ENCODE peak calls at places on chromosomes 6 and 20, in nine cellular contexts. Q is psoas muscle, P is left ventricle myocardium inferior, E is lower lobe of right lung, C is left lung, D is heart right ventricle, B is colonic mucosa, W is cardiac muscle cell, R is PC-9. M is an unnamed sample.

GRCh38 chr20:24684954-24685691 is 215.7 kb downstream of the SYNDIG1 start:
- DNase-seq in Q (no peak), P (no peak), E (no peak), C (no peak), D (no peak), B (no peak), W (no peak), R (no peak), M (peak; percentile 22)

GRCh38 chr6:20367716-20368485 is 33.8 kb upstream of the E2F3 start:
- DNase-seq in Q (no peak), P (no peak), E (no peak), C (no peak), D (no peak), B (no peak), W (no peak), R (no peak), M (no peak)

GRCh38 chr6:53432318-53433161 is 83.8 kb upstream of the ELOVL5 start:
- DNase-seq in Q (no peak), P (no peak), E (no peak), C (no peak), D (peak; percentile 6), B (no peak), W (peak; percentile 86), R (peak; percentile 14), M (no peak)

GRCh38 chr6:138334000-138334399 is 43.7 kb upstream of the SMIM28 start:
- DNase-seq in Q (no peak), P (peak; percentile 21), E (no peak), C (no peak), D (peak; percentile 20), B (no peak), W (no peak), R (no peak), M (no peak)

GRCh38 chr6:110693296-110693695 is 122.0 kb downstream of the CDK19 start:
- DNase-seq in Q (no peak), P (no peak), E (no peak), C (no peak), D (no peak), B (no peak), W (no peak), R (no peak), M (no peak)

GRCh38 chr20:20267685-20268429 is 100.0 kb upstream of the INSM1 start:
- DNase-seq in Q (no peak), P (no peak), E (no peak), C (no peak), D (no peak), B (no peak), W (no peak), R (no peak), M (no peak)

GRCh38 chr20:48695255-48695654 is 132.5 kb downstream of the PREX1 start:
- DNase-seq in Q (no peak), P (no peak), E (no peak), C (no peak), D (no peak), B (no peak), W (no peak), R (no peak), M (no peak)

GRCh38 chr20:46202758-46203509 is 84.8 kb downstream of the CD40 start:
- DNase-seq in Q (no peak), P (peak; percentile 29), E (no peak), C (no peak), D (no peak), B (peak; percentile 28), W (peak; percentile 54), R (no peak), M (no peak)

GRCh38 chr20:21229163-21229562 is 74.0 kb upstream of the XRN2 start:
- DNase-seq in Q (no peak), P (no peak), E (no peak), C (no peak), D (no peak), B (no peak), W (no peak), R (no peak), M (no peak)

GRCh38 chr20:47454298-47455132 is 47.2 kb upstream of the NCOA3 start:
- DNase-seq in Q (no peak), P (no peak), E (no peak), C (no peak), D (no peak), B (no peak), W (peak; percentile 54), R (no peak), M (peak; percentile 78)

GRCh38 chr20:48679603-48680002 is 148.2 kb downstream of the PREX1 start:
- DNase-seq in Q (no peak), P (no peak), E (no peak), C (no peak), D (no peak), B (peak; percentile 94), W (no peak), R (peak; percentile 83), M (peak; percentile 72)

GRCh38 chr6:169395080-169395805 is 141.6 kb upstream of the THBS2 start:
- DNase-seq in Q (no peak), P (no peak), E (no peak), C (no peak), D (no peak), B (no peak), W (no peak), R (no peak), M (no peak)

GRCh38 chr20:39048000-39048696 is 86.0 kb downstream of the DHX35 start:
- DNase-seq in Q (peak; percentile 88), P (peak; percentile 78), E (peak; percentile 85), C (peak; percentile 94), D (peak; percentile 64), B (peak; percentile 79), W (peak; percentile 86), R (peak; percentile 77), M (peak; percentile 85)

GRCh38 chr6:39058471-39059147 is 10.0 kb downstream of the GLP1R start:
- DNase-seq in Q (no peak), P (no peak), E (no peak), C (no peak), D (no peak), B (no peak), W (no peak), R (no peak), M (no peak)

GRCh38 chr20:2042400-2042799 is 48.5 kb upstream of the PDYN start:
- DNase-seq in Q (no peak), P (no peak), E (no peak), C (no peak), D (no peak), B (no peak), W (peak; percentile 40), R (no peak), M (no peak)

GRCh38 chr6:145028144-145028818 is 707.0 kb downstream of the EPM2A start:
- DNase-seq in Q (no peak), P (no peak), E (no peak), C (no peak), D (no peak), B (peak; percentile 39), W (peak; percentile 38), R (peak; percentile 19), M (no peak)

GRCh38 chr6:16153451-16153850 is 24.6 kb downstream of the MYLIP start:
- DNase-seq in Q (no peak), P (no peak), E (no peak), C (no peak), D (no peak), B (no peak), W (no peak), R (no peak), M (no peak)

GRCh38 chr20:63808145-63808724 is 22.8 kb downstream of the ZBTB46 start:
- DNase-seq in Q (no peak), P (no peak), E (no peak), C (no peak), D (no peak), B (no peak), W (no peak), R (no peak), M (no peak)

GRCh38 chr6:44058617-44059358 is 68.5 kb downstream of the MRPL14 start:
- DNase-seq in Q (peak; percentile 91), P (peak; percentile 77), E (peak; percentile 91), C (peak; percentile 91), D (peak; percentile 83), B (peak; percentile 63), W (peak; percentile 99), R (peak; percentile 89), M (no peak)

GRCh38 chr6:37942606-37943376 is 123.3 kb downstream of the ZFAND3 start:
- DNase-seq in Q (no peak), P (no peak), E (no peak), C (no peak), D (no peak), B (no peak), W (no peak), R (no peak), M (no peak)
- H3K4me1 ChIP-seq in Q (peaks cover 67% of the 10 kb centered on the region), P (peaks cover 89% of the 10 kb centered on the region), E (peaks cover 16% of the 10 kb centered on the region), C (no peaks in the 10 kb centered on the region), D (peaks cover 51% of the 10 kb centered on the region), B (no peaks in the 10 kb centered on the region), W (peaks cover 26% of the 10 kb centered on the region), R (no peaks in the 10 kb centered on the region), M (no peaks in the 10 kb centered on the region)

GRCh38 chr6:24865161-24865560 is 66.4 kb upstream of the ARMH2 start:
- DNase-seq in Q (no peak), P (no peak), E (no peak), C (no peak), D (no peak), B (no peak), W (no peak), R (no peak), M (no peak)
- H3K36me3 ChIP-seq in Q (peaks cover 4% of the 10 kb centered on the region), P (peaks cover 4% of the 10 kb centered on the region), E (peaks cover 39% of the 10 kb centered on the region), C (peaks cover 78% of the 10 kb centered on the region), D (no peaks in the 10 kb centered on the region), B (no peaks in the 10 kb centered on the region), W (no peaks in the 10 kb centered on the region), R (no peaks in the 10 kb centered on the region), M (no peaks in the 10 kb centered on the region)

GRCh38 chr6:45209762-45210161 is 118.4 kb upstream of the RUNX2 start:
- DNase-seq in Q (no peak), P (no peak), E (no peak), C (no peak), D (no peak), B (no peak), W (no peak), R (no peak), M (no peak)
- TF ChIP-seq CTCF in Q (no peak), P (no peak), E (no peak), C (no peak), D (no peak), B (no peak), W (no peak), R (no peak), M (no peak)

DNA sequence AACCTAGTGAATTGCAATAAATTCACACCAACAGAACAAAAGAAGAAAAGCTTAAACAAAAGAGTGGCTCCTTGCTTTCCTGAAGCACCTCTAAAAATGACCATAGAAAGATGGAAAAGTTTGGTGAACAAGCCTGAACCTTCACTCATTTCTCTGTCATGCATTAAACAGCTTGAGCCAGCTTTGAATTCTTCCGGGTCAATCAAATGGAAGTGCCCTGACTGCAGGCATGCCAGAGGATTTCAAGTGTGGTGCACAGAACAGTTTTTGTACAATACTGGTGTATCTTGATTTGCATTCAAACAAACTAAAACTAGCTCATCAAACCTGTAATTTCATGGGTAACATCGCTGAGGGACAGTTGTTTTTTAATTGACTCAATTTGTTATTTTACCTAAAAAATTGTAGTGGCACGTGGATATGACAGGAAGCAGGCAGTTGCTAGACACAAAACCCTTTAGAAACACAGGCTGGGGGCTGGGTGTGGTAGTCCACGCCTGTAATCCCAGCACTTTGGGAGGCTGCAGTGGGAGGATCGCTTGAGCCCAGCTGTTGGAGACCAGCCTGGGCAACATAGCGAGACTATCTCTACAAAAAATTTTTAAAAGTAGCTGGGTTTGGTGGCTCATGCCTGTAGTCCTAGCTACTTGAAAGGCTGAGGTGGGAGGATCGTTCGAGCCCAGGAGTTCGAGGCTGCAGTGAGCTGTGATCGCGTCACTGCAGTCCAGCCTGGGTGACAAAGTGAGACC is 9.1 kb downstream of the CASS4 start:
- DNase-seq in Q (no peak), P (no peak), E (no peak), C (no peak), D (no peak), B (no peak), W (no peak), R (no peak), M (no peak)
- H3K4me1 ChIP-seq in Q (no peaks in the 10 kb centered on the region), P (peaks cover 18% of the 10 kb centered on the region), E (peaks cover 77% of the 10 kb centered on the region), C (peaks cover 18% of the 10 kb centered on the region), D (peaks cover 10% of the 10 kb centered on the region), B (no peaks in the 10 kb centered on the region), W (no peaks in the 10 kb centered on the region), R (peaks cover 35% of the 10 kb centered on the region), M (peaks cover 20% of the 10 kb centered on the region)